ENCODE peak calls at places on chromosomes 5 and 9, in ten cellular contexts. L, D, G, J, Q, R, Y, F, O and M are unnamed samples.

GRCh38 chr9:22031664-22032411 is 22.7 kb upstream of the CDKN2B start:
- DNase-seq in O (no peak), Y (no peak), Q (no peak), L (no peak), J (peak), D (no peak), F (no peak), R (no peak), G (no peak), M (no peak)

GRCh38 chr9:114775121-114775520 is 30.7 kb downstream of the TNFSF15 start:
- DNase-seq in J (no peak), F (no peak), D (no peak), R (no peak), G (no peak), L (no peak), O (no peak), Y (no peak), Q (no peak), M (no peak)

GRCh38 chr9:76441551-76442322 is 17.2 kb upstream of the GCNT1 start:
- DNase-seq in L (peak), J (peak), Y (peak), F (peak), D (no peak), R (no peak), G (no peak), O (no peak), Q (peak), M (peak)

GRCh38 chr5:132489871-132490483 is 596 bp downstream of the IRF1 start:
- DNase-seq in Q (peak), O (peak), L (peak), D (peak), F (no peak), G (peak), R (peak), J (peak), Y (no peak), M (no peak)

GRCh38 chr5:153752890-153753289 is 262.4 kb downstream of the GRIA1 start:
- DNase-seq in O (no peak), G (no peak), Y (no peak), L (no peak), Q (no peak), J (no peak), F (no peak), R (no peak), D (no peak), M (no peak)

GRCh38 chr5:150506571-150507282 is 1.2 kb upstream of the NDST1 start:
- DNase-seq in D (no peak), Y (no peak), L (no peak), Q (no peak), F (no peak), O (no peak), J (no peak), R (no peak), G (no peak), M (no peak)

GRCh38 chr5:134905246-134905996 is 490 bp downstream of the PCBD2 start:
- DNase-seq in J (peak), Q (peak), L (peak), D (peak), Y (peak), F (no peak), G (peak), O (peak), R (no peak), M (peak)

GRCh38 chr5:157670662-157671591 is at the start of gene C5orf52:
- DNase-seq in G (peak), O (no peak), L (peak), Q (no peak), Y (peak), F (peak), J (peak), D (peak), R (peak), M (no peak)

GRCh38 chr9:72960446-72960845 is 7.6 kb upstream of the ALDH1A1 start:
- DNase-seq in J (no peak), L (no peak), G (no peak), R (no peak), F (no peak), Q (no peak), O (no peak), D (no peak), Y (no peak), M (no peak)

GRCh38 chr5:10111575-10111974 is 138.1 kb downstream of the ATPSCKMT start:
- DNase-seq in L (peak), G (peak), O (no peak), Q (peak), Y (peak), R (no peak), J (peak), F (no peak), D (no peak), M (no peak)

GRCh38 chr5:138498381-138498780 is 33.1 kb downstream of the EGR1 start:
- DNase-seq in Q (no peak), L (no peak), D (no peak), O (no peak), G (no peak), J (no peak), R (no peak), F (no peak), Y (no peak), M (no peak)

GRCh38 chr9:5122542-5122941 is 62.9 kb downstream of the INSL6 start:
- DNase-seq in D (no peak), O (no peak), G (no peak), L (no peak), R (no peak), Q (no peak), F (no peak), J (peak), Y (no peak), M (no peak)

GRCh38 chr9:71886015-71886414 is 25.0 kb downstream of the ABHD17B start:
- DNase-seq in Q (no peak), G (no peak), O (no peak), F (no peak), R (no peak), D (no peak), Y (no peak), L (no peak), J (no peak), M (no peak)

GRCh38 chr5:36701085-36701691 is 94.8 kb downstream of the SLC1A3 start:
- DNase-seq in O (no peak), J (no peak), G (no peak), D (no peak), R (no peak), L (peak), Q (no peak), F (no peak), Y (no peak), M (no peak)

GRCh38 chr9:108650826-108651225 is 205.0 kb downstream of the ACTL7B start:
- DNase-seq in Y (no peak), Q (no peak), G (no peak), F (no peak), D (no peak), R (no peak), O (no peak), L (no peak), J (no peak), M (no peak)